ENCODE peak calls at places on chromosomes 4 and X, in four cellular contexts. L is Panc1, Z is SK-N-SH, R is suprapubic skin. H is an unnamed sample. For H3K36me3, the result is how much of the 10 kb centered on the place peaks cover.

GRCh38 chr4:41748074-41748787 is at the start of gene PHOX2B:
- DNase-seq in L (no peak), R (no peak), Z (peak), H (no peak)

GRCh38 chrX:41781500-41781899 is 57.5 kb downstream of the GPR82 start:
- DNase-seq in R (no peak), L (peak), Z (peak), H (peak)

GRCh38 chrX:10447577-10448214 is 172.7 kb downstream of the MID1 start:
- DNase-seq in Z (no peak), L (no peak), R (no peak), H (no peak)

GRCh38 chr4:55321707-55322264 is 24.3 kb upstream of the SRD5A3 start:
- DNase-seq in L (peak), Z (peak), R (peak), H (peak)

GRCh38 chr4:121977251-121978168 is 25.6 kb upstream of the TRPC3 start:
- DNase-seq in R (no peak), Z (no peak), L (no peak), H (no peak)

GRCh38 chr4:125780159-125780558 is 465.4 kb downstream of the FAT4 start:
- DNase-seq in R (no peak), Z (no peak), L (no peak), H (no peak)

GRCh38 chr4:125316781-125317525 is 2.2 kb downstream of the FAT4 start:
- DNase-seq in R (peak), L (no peak), Z (peak), H (no peak)

GRCh38 chr4:119729815-119730643 is 101.4 kb upstream of the PDE5A start:
- DNase-seq in Z (peak), L (peak), R (no peak), H (no peak)

GRCh38 chr4:173371292-173372192 is 788 bp downstream of the SAP30 start:
- DNase-seq in L (no peak), Z (peak), R (peak), H (no peak)

GRCh38 chrX:133482345-133483041 is 67.2 kb upstream of the GPC4 start:
- DNase-seq in L (no peak), Z (no peak), R (no peak), H (no peak)

GRCh38 chrX:103904301-103904700 is 58.1 kb upstream of the TMSB15B start:
- DNase-seq in Z (no peak), R (no peak), L (no peak), H (no peak)

GRCh38 chr4:10096201-10096975 is 20.2 kb downstream of the WDR1 start:
- DNase-seq in R (no peak), L (peak), Z (no peak), H (no peak)

DNA sequence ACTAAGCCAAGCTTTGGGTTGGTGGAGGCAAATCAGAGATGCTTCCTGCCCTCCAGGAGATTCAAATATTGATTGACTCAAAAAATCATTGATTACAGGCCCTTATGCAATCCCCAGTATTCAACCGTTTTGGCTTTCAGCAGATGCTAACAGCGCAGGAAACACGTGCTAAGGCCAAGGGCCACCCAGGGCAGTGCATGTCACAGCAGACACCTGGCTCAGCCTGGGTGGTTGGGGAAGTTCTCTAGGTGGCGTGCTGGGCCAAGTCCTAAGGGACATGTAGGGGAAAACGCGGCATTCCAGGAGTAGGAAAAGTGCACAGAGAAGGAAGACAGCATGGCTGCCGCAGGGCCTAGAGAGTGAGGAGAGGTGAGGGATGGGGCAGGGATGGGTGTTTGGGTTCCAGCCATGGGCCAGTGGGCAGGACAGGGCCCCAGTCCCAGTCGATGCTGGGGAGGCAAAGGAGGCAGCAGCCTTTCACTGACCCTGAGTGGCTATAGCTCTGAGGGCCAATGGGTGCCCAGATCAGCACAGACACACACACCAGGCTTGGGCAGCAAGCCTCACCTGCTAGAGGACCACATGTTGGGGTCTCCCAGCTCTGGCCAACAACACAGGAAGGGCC is 239.1 kb downstream of the EVC2 start:
- DNase-seq in R (peak), L (no peak), Z (no peak), H (no peak)
- H3K36me3 ChIP-seq in R (under half), L (under half), Z (under half), H (under half)

DNA sequence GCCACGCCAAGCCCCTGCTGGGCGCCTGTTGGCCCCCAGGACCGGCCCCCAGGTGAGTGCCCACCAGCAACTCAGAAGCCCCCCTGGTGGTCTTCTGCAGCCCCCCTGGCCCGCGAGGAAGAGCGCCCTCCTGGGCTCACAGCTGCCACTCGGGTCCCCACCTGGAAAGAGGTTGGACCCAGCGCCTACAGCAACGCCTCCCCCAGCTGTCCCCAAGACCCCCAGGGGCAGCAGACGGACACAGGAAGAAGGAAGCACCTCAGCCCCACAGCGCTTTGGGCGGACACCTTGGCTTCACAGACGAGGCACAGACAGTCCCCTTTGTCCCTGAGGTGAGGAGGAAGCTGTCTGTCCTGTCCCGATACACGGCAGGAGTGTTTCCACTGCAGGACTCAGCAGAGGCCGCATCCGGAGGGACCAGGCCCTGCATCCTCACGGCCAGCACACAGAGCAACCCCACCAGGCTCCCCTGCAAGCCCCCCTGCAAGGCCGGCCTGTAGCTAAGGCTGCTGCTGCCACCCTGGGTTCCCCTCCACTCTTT is 115.6 kb upstream of the NKX1-1 start:
- DNase-seq in R (no peak), Z (no peak), L (no peak), H (no peak)
- TF ChIP-seq POLR2AphosphoS5 in R (no peak), Z (no peak), L (no peak), H (no peak)

DNA sequence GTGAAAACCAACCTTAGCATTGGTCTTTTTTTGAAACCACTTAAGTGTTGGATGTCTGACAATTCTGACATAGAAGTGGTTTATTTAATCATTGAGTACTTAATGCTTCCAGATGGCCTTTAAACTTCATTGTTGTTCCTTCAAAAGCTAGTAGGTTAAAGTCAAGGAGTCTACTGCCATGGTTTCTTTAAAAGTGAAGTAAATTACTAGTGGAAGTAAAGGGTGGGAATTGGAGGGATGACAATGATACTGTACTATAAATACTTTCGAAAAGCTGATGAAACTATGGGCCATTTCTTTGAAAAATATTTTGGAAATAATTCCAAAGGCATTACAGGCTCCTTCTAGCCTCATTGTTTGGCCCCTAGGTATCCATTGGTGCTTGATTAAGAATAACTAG is 51.9 kb downstream of the ATP10D start:
- DNase-seq in Z (no peak), R (no peak), L (no peak), H (no peak)
- H3K36me3 ChIP-seq in Z (under half), R (under half), L (under half), H (under half)

DNA sequence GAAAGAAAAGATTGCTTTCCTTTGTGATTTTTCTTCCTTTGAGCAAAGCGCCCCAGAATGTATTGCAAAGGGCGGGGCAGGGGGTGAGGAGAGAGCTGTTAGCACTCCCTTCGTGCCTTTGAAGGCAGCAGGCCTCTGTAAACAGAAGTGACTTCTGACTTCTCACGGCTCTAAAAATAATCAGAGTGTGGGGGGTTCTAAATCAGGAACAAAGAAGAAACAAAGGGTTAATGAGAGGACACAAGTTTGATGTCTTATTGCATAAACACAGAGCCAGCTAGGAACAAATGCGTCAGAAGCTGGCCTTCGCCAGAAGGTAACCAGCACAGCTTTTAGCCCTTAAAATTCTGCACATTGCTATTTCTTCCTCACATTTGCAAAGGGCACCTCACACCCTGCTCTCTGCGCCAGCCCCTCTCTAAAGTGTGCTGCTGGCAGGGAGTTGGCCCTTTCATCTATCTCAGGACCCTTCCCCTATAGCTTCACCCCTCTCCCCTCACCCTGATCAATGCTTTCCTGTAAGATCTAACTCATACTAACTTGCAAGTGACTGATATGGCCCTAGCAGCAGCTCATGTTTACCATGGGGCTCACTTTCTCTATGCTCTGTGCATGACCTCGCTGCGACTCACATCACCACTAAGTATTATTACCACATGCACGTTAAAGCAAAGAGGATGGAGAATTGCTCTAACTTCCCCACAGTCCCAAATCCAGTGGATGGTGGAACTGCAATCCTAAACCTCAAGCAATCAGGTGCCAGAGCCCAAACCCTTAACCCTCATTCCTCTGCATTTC is 626.4 kb downstream of the MID1IP1 start:
- DNase-seq in L (no peak), Z (no peak), R (no peak), H (no peak)
- TF ChIP-seq POLR2AphosphoS5 in L (no peak), Z (no peak), R (no peak), H (no peak)